ENCODE peak calls at places on chromosomes 6 and 20, in four cellular contexts. R is fibroblast of villous mesenchyme, D is ascending aorta, Q is epithelial cell of esophagus. G is an unnamed sample.

GRCh38 chr6:109304284-109305015 is 77.8 kb downstream of the CD164 start:
- DNase-seq in D (no peak), R (peak), Q (no peak), G (no peak)

GRCh38 chr6:35079311-35080000 is 61.7 kb downstream of the TCP11 start:
- DNase-seq in R (no peak), Q (no peak), D (no peak), G (no peak)

GRCh38 chr20:48217191-48217590 is 431.9 kb upstream of the SULF2 start:
- DNase-seq in Q (no peak), R (no peak), D (no peak), G (no peak)

GRCh38 chr6:33839399-33840063 is 35.7 kb upstream of the MLN start:
- DNase-seq in D (no peak), R (peak), Q (peak), G (no peak)

GRCh38 chr20:50467618-50468373 is 42.4 kb upstream of the PTPN1 start:
- DNase-seq in R (peak), D (no peak), Q (peak), G (no peak)

GRCh38 chr6:62371840-62372239 is 85.8 kb upstream of the KHDRBS2 start:
- DNase-seq in Q (no peak), R (no peak), D (no peak), G (no peak)

GRCh38 chr20:478949-479429 is 16.7 kb upstream of the TBC1D20 start:
- DNase-seq in R (peak), Q (peak), D (no peak), G (no peak)

GRCh38 chr20:3889489-3890409 is 562 bp downstream of the PANK2 start:
- DNase-seq in R (peak), Q (no peak), D (no peak), G (peak)

GRCh38 chr20:63137851-63138415 is 78.0 kb downstream of the YTHDF1 start:
- DNase-seq in R (no peak), Q (no peak), D (no peak), G (no peak)

GRCh38 chr6:166297606-166298005 is 10.6 kb downstream of the PRR18 start:
- DNase-seq in R (no peak), D (no peak), Q (no peak), G (no peak)

GRCh38 chr6:128111096-128111495 is 210.2 kb upstream of the THEMIS start:
- DNase-seq in R (peak), D (no peak), Q (no peak), G (no peak)

GRCh38 chr6:126182650-126183311 is 157.1 kb upstream of the CENPW start:
- DNase-seq in Q (peak), R (peak), D (no peak), G (no peak)

GRCh38 chr20:3068986-3069900 is 2.2 kb upstream of the OXT start:
- DNase-seq in R (no peak), Q (no peak), D (no peak), G (no peak)

GRCh38 chr20:14219801-14220461 is 117.5 kb downstream of the FLRT3 start:
- DNase-seq in D (no peak), R (no peak), Q (peak), G (no peak)

GRCh38 chr20:11850901-11851300 is 66.8 kb upstream of the BTBD3 start:
- DNase-seq in R (peak), Q (peak), D (no peak), G (no peak)

GRCh38 chr6:14436593-14436992 is 319.0 kb downstream of the CD83 start:
- DNase-seq in Q (no peak), R (no peak), D (no peak), G (no peak)

GRCh38 chr6:116564921-116565872 is 6.1 kb upstream of the RWDD1 start:
- DNase-seq in Q (peak), R (no peak), D (no peak), G (no peak)

GRCh38 chr20:12047838-12048432 is 130.2 kb downstream of the BTBD3 start:
- DNase-seq in R (no peak), D (no peak), Q (peak), G (no peak)

GRCh38 chr6:108482559-108482958 is 78.2 kb upstream of the FOXO3 start:
- DNase-seq in Q (no peak), R (no peak), D (no peak), G (no peak)

GRCh38 chr20:48718914-48719578 is 108.8 kb downstream of the PREX1 start:
- DNase-seq in R (no peak), D (no peak), Q (no peak), G (no peak)

GRCh38 chr20:2314759-2315439 is 19.1 kb downstream of the TGM3 start:
- DNase-seq in D (no peak), R (peak), Q (peak), G (no peak)

GRCh38 chr20:47816487-47817451 is 31.5 kb upstream of the SULF2 start:
- DNase-seq in R (no peak), D (no peak), Q (no peak), G (no peak)

GRCh38 chr6:81895511-81896185 is 143.2 kb upstream of the TENT5A start:
- DNase-seq in D (no peak), R (peak), Q (peak), G (no peak)

GRCh38 chr6:101761124-101761601 is 367.7 kb downstream of the GRIK2 start:
- DNase-seq in R (peak), D (no peak), Q (peak), G (no peak)

GRCh38 chr20:58891686-58892125 is 39.2 kb downstream of the GNAS start:
- DNase-seq in D (no peak), Q (peak), R (peak), G (no peak)

GRCh38 chr6:45464685-45465084 is 87.0 kb upstream of the SUPT3H start:
- DNase-seq in D (no peak), Q (no peak), R (no peak), G (no peak)

GRCh38 chr6:45458672-45459071 is 80.9 kb upstream of the SUPT3H start:
- DNase-seq in R (no peak), D (no peak), Q (no peak), G (no peak)

GRCh38 chr6:45460166-45460565 is 82.4 kb upstream of the SUPT3H start:
- DNase-seq in R (no peak), D (no peak), Q (no peak), G (no peak)

GRCh38 chr6:45462190-45463134 is 84.7 kb upstream of the SUPT3H start:
- DNase-seq in D (no peak), Q (no peak), R (no peak), G (no peak)

DNA sequence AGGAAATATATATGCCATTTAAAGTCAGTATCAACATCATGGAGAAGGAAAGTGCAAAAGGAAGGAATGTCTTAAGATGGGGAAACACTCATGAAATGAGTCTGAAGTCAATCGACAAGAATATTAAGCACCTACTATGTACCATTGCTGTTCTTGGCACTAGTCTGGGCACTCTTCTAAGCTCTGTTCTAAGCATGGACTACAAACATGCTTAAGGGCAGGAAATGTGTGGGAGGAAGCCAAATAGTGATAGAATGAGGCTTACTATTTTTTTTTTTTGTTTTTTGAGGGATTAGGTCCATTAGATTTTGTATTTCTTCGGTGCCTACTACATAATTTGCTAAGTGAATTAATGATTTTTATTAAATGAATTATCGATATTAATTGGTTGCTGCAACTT is 83.8 kb upstream of the SUPT3H start:
- DNase-seq in D (no peak), Q (no peak), R (no peak), G (no peak)
- TF ChIP-seq CTCF in D (no peak), Q (no peak), R (no peak), G (no peak)

GRCh38 chr6:84728602-84729001 is 35.8 kb downstream of the TBX18 start:
- DNase-seq in D (no peak), R (peak), Q (peak), G (no peak)
- TF ChIP-seq CTCF in D (peak), R (peak), Q (peak), G (no peak)

DNA sequence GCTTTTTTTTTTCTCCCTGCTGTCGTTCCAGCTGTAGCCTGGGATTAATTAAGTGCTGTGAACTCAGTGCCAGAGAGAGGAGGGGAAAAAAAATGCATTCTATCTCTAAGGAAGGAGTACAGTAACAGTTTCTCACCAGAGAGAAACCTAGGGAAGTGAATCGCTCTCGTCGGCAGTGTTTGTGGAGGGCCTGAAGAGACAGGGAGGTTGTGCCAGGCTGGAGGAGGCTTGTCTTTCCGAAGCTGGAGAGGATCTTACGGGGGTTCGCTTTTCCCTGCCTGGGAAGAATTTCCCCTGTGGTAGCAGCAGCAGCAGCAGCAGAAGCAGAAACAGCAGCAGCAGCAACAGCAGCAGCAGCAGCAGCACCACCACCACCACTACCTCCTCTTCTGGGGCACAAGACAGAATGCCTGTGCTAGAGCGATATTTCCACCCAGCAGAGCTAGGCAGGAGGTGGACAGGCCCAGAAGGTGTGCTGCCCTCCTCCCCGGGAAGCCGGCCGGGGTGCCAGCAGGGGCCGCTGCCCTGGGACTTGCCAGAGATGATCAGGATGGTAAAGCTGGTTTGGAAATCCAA is 186.5 kb downstream of the PDE7B start:
- DNase-seq in Q (peak), D (no peak), R (peak), G (no peak)
- TF ChIP-seq CTCF in Q (peak), D (no peak), R (peak), G (no peak)

GRCh38 chr20:43037605-43038309 is 151.9 kb downstream of the PTPRT start:
- DNase-seq in D (no peak), R (no peak), Q (no peak), G (no peak)
- TF ChIP-seq CTCF in D (no peak), R (no peak), Q (no peak), G (no peak)

GRCh38 chr6:3455490-3456394 is 1.1 kb downstream of the SLC22A23 start:
- DNase-seq in D (no peak), R (no peak), Q (peak), G (no peak)

GRCh38 chr6:3454206-3455016 is 2.4 kb downstream of the SLC22A23 start:
- DNase-seq in D (no peak), R (no peak), Q (peak), G (no peak)

GRCh38 chr6:3451498-3451897 is 5.4 kb downstream of the SLC22A23 start:
- DNase-seq in R (no peak), Q (no peak), D (no peak), G (no peak)

GRCh38 chr6:3455121-3455489 is 1.7 kb downstream of the SLC22A23 start:
- DNase-seq in D (no peak), R (no peak), Q (peak), G (no peak)

DNA sequence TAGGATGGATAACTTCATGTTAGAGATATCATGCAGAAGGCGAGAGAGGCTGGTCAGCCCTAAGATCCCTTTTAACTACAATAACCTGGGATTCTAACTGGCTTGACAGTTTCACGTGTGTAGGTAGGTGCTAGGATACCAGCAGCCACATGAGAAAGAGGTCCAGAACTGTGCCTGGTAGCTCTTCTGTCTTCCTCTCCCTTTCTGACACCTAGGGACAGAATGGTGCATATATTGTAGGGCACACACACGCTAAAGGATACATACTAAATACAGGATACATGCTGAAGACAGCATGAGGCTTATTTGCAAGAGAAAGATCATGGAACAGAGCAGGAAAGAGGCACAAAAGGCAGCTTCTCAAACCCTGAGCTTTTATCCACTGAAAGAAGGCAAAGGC is 3.4 kb downstream of the SLC22A23 start:
- DNase-seq in D (no peak), R (no peak), Q (no peak), G (no peak)
- TF ChIP-seq CTCF in D (no peak), R (no peak), Q (peak), G (no peak)

DNA sequence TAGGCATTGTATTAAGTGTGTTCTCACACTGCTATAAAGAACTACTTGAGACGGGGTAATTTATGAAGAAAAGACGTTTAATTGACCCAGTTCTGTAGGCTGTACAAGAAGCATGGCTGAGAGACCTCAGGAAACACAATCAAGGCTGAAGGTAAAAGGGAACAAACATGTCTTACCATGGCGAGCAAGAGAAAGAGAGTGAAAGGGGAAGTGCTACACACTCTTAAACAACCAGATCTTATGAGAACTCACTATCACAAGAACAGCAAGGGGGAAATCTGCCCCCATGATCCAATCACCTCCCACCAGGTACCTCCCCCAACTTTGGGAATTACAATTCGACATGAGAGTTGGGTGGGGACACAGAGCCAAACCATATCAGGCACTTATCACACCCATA is 86.6 kb upstream of the TOP1 start:
- DNase-seq in D (no peak), Q (no peak), R (no peak), G (no peak)
- TF ChIP-seq CTCF in D (no peak), Q (no peak), R (no peak), G (no peak)